ENCODE peak calls at places on chromosomes 3 and 15, in four cellular contexts. Z is activated CD4-positive, alpha-beta T cell treated with anti-CD3 and anti-CD28 coated beads, Interleukin-2, amount 50 U/mL, for 1 hour; X is GM04504; B is A172. V is an unnamed sample.

GRCh38 chr15:57873564-57874209 is 167.2 kb downstream of the POLR2M start:
- DNase-seq in X (no peak), Z (no peak), B (peak), V (no peak)

GRCh38 chr3:46472056-46472455 is 7.4 kb upstream of the LTF start:
- DNase-seq in Z (no peak), X (no peak), B (no peak), V (no peak)

GRCh38 chr3:102206506-102207145 is 228.2 kb upstream of the ZPLD1 start:
- DNase-seq in Z (no peak), B (peak), X (peak), V (peak)

GRCh38 chr15:58190419-58190818 is 52.2 kb downstream of the AQP9 start:
- DNase-seq in Z (no peak), X (no peak), B (peak), V (no peak)

GRCh38 chr3:86937306-86937791 is 53.6 kb downstream of the VGLL3 start:
- DNase-seq in Z (no peak), X (peak), B (no peak), V (peak)

GRCh38 chr15:27535445-27536129 is 563.5 kb downstream of the OCA2 start:
- DNase-seq in Z (no peak), X (no peak), B (no peak), V (no peak)

GRCh38 chr3:47536221-47536891 is 22.8 kb upstream of the ELP6 start:
- DNase-seq in Z (no peak), B (no peak), X (no peak), V (no peak)

GRCh38 chr3:146884291-146884690 is 279.1 kb upstream of the PLSCR5 start:
- DNase-seq in Z (no peak), X (no peak), B (no peak), V (no peak)

GRCh38 chr3:57977755-57978715 is 30.2 kb upstream of the FLNB start:
- DNase-seq in X (no peak), B (peak), Z (no peak), V (no peak)

GRCh38 chr3:184737641-184738518 is 26.0 kb upstream of the MAGEF1 start:
- DNase-seq in Z (no peak), X (no peak), B (peak), V (peak)

GRCh38 chr3:195697582-195698324 is 23.0 kb upstream of the MUC20 start:
- DNase-seq in B (peak), X (peak), Z (no peak), V (no peak)

GRCh38 chr3:111956995-111957736 is 21.7 kb upstream of the ABHD10 start:
- DNase-seq in Z (no peak), X (no peak), B (no peak), V (no peak)

GRCh38 chr15:44715142-44715796 is 4.0 kb downstream of the B2M start:
- DNase-seq in X (no peak), B (no peak), Z (no peak), V (no peak)

GRCh38 chr15:33654859-33655258 is 313.4 kb upstream of the CHRM5 start:
- DNase-seq in X (no peak), Z (no peak), B (peak), V (no peak)

GRCh38 chr3:73484656-73485248 is 140.0 kb downstream of the PDZRN3 start:
- DNase-seq in Z (no peak), B (no peak), X (no peak), V (no peak)

GRCh38 chr3:45677045-45677436 is 12.2 kb upstream of the SACM1L start:
- DNase-seq in Z (peak), X (peak), B (peak), V (no peak)

GRCh38 chr3:112931737-112932521 is 43.0 kb downstream of the CD200R1 start:
- DNase-seq in X (no peak), Z (no peak), B (no peak), V (no peak)

GRCh38 chr3:155704771-155705559 is 39.9 kb downstream of the PLCH1 start:
- DNase-seq in B (no peak), X (no peak), Z (no peak), V (no peak)

GRCh38 chr3:55719508-55719907 is 232.4 kb upstream of the WNT5A start:
- DNase-seq in X (no peak), Z (no peak), B (no peak), V (no peak)

GRCh38 chr15:32855942-32856341 is 138.1 kb downstream of the GREM1 start:
- DNase-seq in B (peak), X (peak), Z (no peak), V (no peak)

GRCh38 chr3:123276346-123276745 is 74.6 kb downstream of the SEC22A start:
- DNase-seq in B (no peak), Z (no peak), X (no peak), V (no peak)

GRCh38 chr3:48466386-48467109 is 20.0 kb downstream of the ATRIP start:
- DNase-seq in B (no peak), X (no peak), Z (peak), V (no peak)

GRCh38 chr3:126827121-126827520 is 123.1 kb downstream of the CHCHD6 start:
- DNase-seq in X (no peak), Z (no peak), B (no peak), V (peak)

GRCh38 chr3:189839576-189839975 is 208.4 kb downstream of the TP63 start:
- DNase-seq in B (no peak), Z (no peak), X (peak), V (no peak)

GRCh38 chr3:12442654-12443501 is 41.4 kb upstream of the TSEN2 start:
- DNase-seq in Z (no peak), B (peak), X (no peak), V (peak)

GRCh38 chr3:186024210-186024609 is 84.7 kb downstream of the ETV5 start:
- DNase-seq in Z (no peak), B (no peak), X (peak), V (peak)

GRCh38 chr3:52004158-52004787 is 8.6 kb upstream of the RPL29 start:
- DNase-seq in Z (no peak), B (no peak), X (no peak), V (peak)

GRCh38 chr3:72665701-72666443 is 182.4 kb downstream of the SHQ1 start:
- DNase-seq in X (no peak), Z (peak), B (peak), V (no peak)

GRCh38 chr3:172047567-172048115 is 8.3 kb downstream of the FNDC3B start:
- DNase-seq in X (no peak), B (no peak), Z (no peak), V (no peak)

GRCh38 chr15:75231836-75232235 is 26.3 kb upstream of the GOLGA6C start:
- DNase-seq in Z (no peak), X (no peak), B (no peak), V (no peak)

GRCh38 chr3:172595648-172596393 is 72.6 kb upstream of the TNFSF10 start:
- DNase-seq in Z (no peak), X (peak), B (peak), V (no peak)

GRCh38 chr3:165549665-165550064 is 287.6 kb downstream of the BCHE start:
- DNase-seq in B (no peak), X (no peak), Z (no peak), V (no peak)

GRCh38 chr3:71587958-71588357 is 4.4 kb upstream of the FOXP1 start:
- DNase-seq in B (no peak), X (no peak), Z (no peak), V (no peak)